ENCODE peak calls at places on chromosomes 5 and 9, in nine cellular contexts. J, O, F, X, L, S, B, T and P are unnamed samples.

GRCh38 chr9:134399435-134400056 is 73.3 kb downstream of the RXRA start:
- DNase-seq in J (no peak), O (no peak), F (no peak), X (no peak), L (no peak), S (no peak), B (peak), T (no peak), P (peak)

GRCh38 chr9:104743377-104743985 is 4.0 kb upstream of the NIPSNAP3A start:
- DNase-seq in J (no peak), O (no peak), F (no peak), X (no peak), L (peak), S (no peak), B (peak), T (peak), P (no peak)

GRCh38 chr5:158154226-158155005 is 295.5 kb upstream of the CLINT1 start:
- DNase-seq in J (no peak), O (peak), F (no peak), X (peak), L (no peak), S (no peak), B (peak), T (peak), P (no peak)

GRCh38 chr9:94798668-94799067 is 72.2 kb downstream of the AOPEP start:
- DNase-seq in J (no peak), O (no peak), F (no peak), X (no peak), L (no peak), S (no peak), B (no peak), T (no peak), P (no peak)

GRCh38 chr5:157665467-157666085 is 5.8 kb upstream of the C5orf52 start:
- DNase-seq in J (no peak), O (no peak), F (no peak), X (peak), L (no peak), S (no peak), B (peak), T (no peak), P (no peak)

GRCh38 chr5:156838966-156839365 is 11.1 kb upstream of the PPP1R2B start:
- DNase-seq in J (no peak), O (no peak), F (no peak), X (no peak), L (no peak), S (no peak), B (no peak), T (no peak), P (no peak)

GRCh38 chr5:103475629-103476240 is 86.9 kb downstream of the NUDT12 start:
- DNase-seq in J (no peak), O (no peak), F (no peak), X (no peak), L (peak), S (no peak), B (peak), T (no peak), P (no peak)

GRCh38 chr5:39024884-39025283 is 49.3 kb downstream of the RICTOR start:
- DNase-seq in J (no peak), O (no peak), F (no peak), X (no peak), L (no peak), S (no peak), B (peak), T (no peak), P (no peak)

GRCh38 chr9:98108540-98109031 is 10.4 kb downstream of the TRIM14 start:
- DNase-seq in J (no peak), O (no peak), F (peak), X (no peak), L (no peak), S (peak), B (no peak), T (no peak), P (no peak)

GRCh38 chr5:7392401-7393024 is 3.4 kb upstream of the ADCY2 start:
- DNase-seq in J (no peak), O (no peak), F (no peak), X (peak), L (no peak), S (no peak), B (no peak), T (no peak), P (peak)

GRCh38 chr9:35718726-35719511 is 13.1 kb downstream of the TLN1 start:
- DNase-seq in J (no peak), O (no peak), F (no peak), X (no peak), L (no peak), S (no peak), B (no peak), T (no peak), P (no peak)

GRCh38 chr5:612498-613424 is 621 bp downstream of the CEP72 start:
- DNase-seq in J (no peak), O (no peak), F (peak), X (no peak), L (no peak), S (no peak), B (peak), T (no peak), P (peak)

GRCh38 chr9:95349109-95350038 is 31.9 kb upstream of the FANCC start:
- DNase-seq in J (no peak), O (no peak), F (peak), X (no peak), L (no peak), S (peak), B (peak), T (no peak), P (peak)

GRCh38 chr5:18497089-18497488 is 862.8 kb downstream of the TAF11L14 start:
- DNase-seq in J (no peak), O (no peak), F (no peak), X (no peak), L (no peak), S (no peak), B (no peak), T (no peak), P (no peak)

GRCh38 chr5:143986567-143987242 is 174.7 kb downstream of the HMHB1 start:
- DNase-seq in J (no peak), O (no peak), F (no peak), X (peak), L (no peak), S (no peak), B (peak), T (no peak), P (no peak)

GRCh38 chr9:70390922-70391321 is 23.5 kb downstream of the KLF9 start:
- DNase-seq in J (no peak), O (no peak), F (no peak), X (no peak), L (no peak), S (no peak), B (peak), T (no peak), P (no peak)

GRCh38 chr5:73942783-73943182 is 316.8 kb downstream of the ARHGEF28 start:
- DNase-seq in J (no peak), O (no peak), F (no peak), X (no peak), L (no peak), S (no peak), B (no peak), T (no peak), P (no peak)

GRCh38 chr5:116532762-116533525 is 41.7 kb downstream of the SEMA6A start:
- DNase-seq in J (no peak), O (no peak), F (no peak), X (no peak), L (peak), S (no peak), B (no peak), T (no peak), P (no peak)